ENCODE peak calls at places on chromosomes 11 and 22, in ten cellular contexts. D, M, Z, A, P, X, G, U, Q and H are unnamed samples.

GRCh38 chr11:19379465-19379864 is 138.7 kb upstream of the E2F8 start:
- DNase-seq in A (no peak), G (no peak), M (no peak), P (no peak), Q (peak), X (peak), Z (no peak), D (no peak), U (no peak), H (no peak)

GRCh38 chr22:32644252-32645100 is 157.0 kb upstream of the TIMP3 start:
- DNase-seq in M (no peak), X (no peak), D (peak), A (peak), P (peak), Q (peak), Z (peak), G (no peak), U (peak), H (peak)

GRCh38 chr22:43152355-43153071 is 1.2 kb downstream of the TSPO start:
- DNase-seq in M (peak), U (no peak), P (peak), Z (peak), A (no peak), X (peak), D (peak), Q (peak), G (no peak), H (peak)

GRCh38 chr11:102289510-102290078 is 27.7 kb upstream of the BIRC3 start:
- DNase-seq in M (no peak), U (no peak), P (no peak), X (no peak), G (no peak), D (no peak), A (no peak), Z (no peak), Q (no peak), H (no peak)

GRCh38 chr22:18023509-18024275 is 669 bp downstream of the MICAL3 start:
- DNase-seq in U (peak), P (peak), X (peak), A (peak), G (peak), Z (peak), M (peak), Q (peak), D (peak), H (peak)

GRCh38 chr11:129905402-129905801 is 10.0 kb upstream of the NFRKB start:
- DNase-seq in U (no peak), P (no peak), G (no peak), A (no peak), Z (no peak), Q (no peak), D (no peak), X (no peak), M (no peak), H (no peak)

GRCh38 chr22:19169002-19169946 is 9.3 kb downstream of the SLC25A1 start:
- DNase-seq in G (no peak), Q (no peak), D (no peak), U (no peak), M (no peak), Z (no peak), P (no peak), A (no peak), X (no peak), H (no peak)

GRCh38 chr11:35791088-35791958 is 128.7 kb downstream of the TRIM44 start:
- DNase-seq in M (peak), X (no peak), Q (no peak), Z (no peak), G (no peak), D (no peak), U (no peak), P (no peak), A (no peak), H (no peak)

GRCh38 chr22:45684752-45685359 is 13.2 kb downstream of the ATXN10 start:
- DNase-seq in D (no peak), P (no peak), M (no peak), Q (no peak), X (no peak), G (no peak), Z (no peak), U (no peak), A (no peak), H (no peak)

GRCh38 chr11:111697910-111698309 is 68.3 kb downstream of the PPP2R1B start:
- DNase-seq in Z (no peak), A (no peak), U (no peak), M (no peak), X (no peak), Q (no peak), P (no peak), D (no peak), G (no peak), H (no peak)

GRCh38 chr11:58594826-58595225 is 16.0 kb downstream of the ZFP91 start:
- DNase-seq in G (no peak), Z (no peak), U (no peak), A (no peak), M (no peak), X (no peak), D (no peak), Q (no peak), P (no peak), H (no peak)

GRCh38 chr22:38942702-38943101 is 14.7 kb upstream of the APOBEC3A start:
- DNase-seq in D (no peak), U (no peak), X (no peak), Q (no peak), A (no peak), G (no peak), Z (peak), M (no peak), P (no peak), H (no peak)

GRCh38 chr22:38941488-38941987 is 15.9 kb upstream of the APOBEC3A start:
- DNase-seq in X (peak), Z (peak), Q (peak), A (no peak), U (no peak), M (no peak), P (no peak), G (no peak), D (no peak), H (peak)

GRCh38 chr22:38944653-38945052 is 12.8 kb upstream of the APOBEC3A start:
- DNase-seq in Q (no peak), P (no peak), G (no peak), D (no peak), Z (peak), A (no peak), U (no peak), M (no peak), X (no peak), H (no peak)

GRCh38 chr22:38943882-38944281 is 13.5 kb upstream of the APOBEC3A start:
- DNase-seq in D (no peak), A (no peak), G (no peak), Q (no peak), U (no peak), Z (no peak), M (no peak), P (no peak), X (no peak), H (no peak)

DNA sequence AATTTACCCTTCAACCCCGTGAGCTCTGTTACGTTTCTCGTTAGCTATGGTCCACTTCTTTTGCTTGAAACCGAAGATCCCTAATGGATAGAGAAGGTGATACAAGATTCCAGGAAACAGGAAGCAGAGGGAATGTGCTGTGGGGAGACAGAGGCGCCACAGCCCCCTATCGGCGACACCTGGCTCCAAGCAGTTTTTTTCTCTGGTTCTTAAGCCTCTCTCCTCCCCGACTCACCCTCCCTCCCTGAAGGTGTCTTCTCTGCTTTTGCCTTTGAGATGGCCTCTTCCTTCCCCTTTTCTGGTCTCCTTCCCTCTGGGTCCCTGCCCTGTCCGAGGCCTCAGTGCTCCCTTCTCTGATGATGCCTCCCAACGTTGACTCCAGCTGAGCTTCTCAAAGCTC is 14.2 kb upstream of the APOBEC3A start:
- DNase-seq in U (peak), Q (no peak), G (no peak), M (no peak), Z (peak), D (no peak), P (no peak), A (no peak), X (no peak), H (no peak)
- TF ChIP-seq CTCF in U (peak), Q (peak), G (no peak), M (no peak), Z (peak), D (no peak), P (no peak), A (no peak), X (no peak), H (no peak)

GRCh38 chr11:12061851-12062560 is 48.4 kb upstream of the MICAL2 start:
- DNase-seq in G (no peak), A (no peak), D (peak), M (no peak), Z (no peak), Q (no peak), X (no peak), P (no peak), U (no peak), H (no peak)
- TF ChIP-seq CTCF in G (no peak), A (no peak), D (no peak), M (no peak), Z (no peak), Q (no peak), X (no peak), P (no peak), U (no peak), H (no peak)

GRCh38 chr22:28442264-28442950 is 237.2 kb downstream of the TTC28 start:
- DNase-seq in M (peak), A (peak), P (peak), Q (peak), D (peak), U (peak), Z (peak), X (peak), G (peak), H (peak)
- TF ChIP-seq CTCF in M (peak), A (peak), P (peak), Q (peak), D (no peak), U (peak), Z (peak), X (peak), G (peak), H (peak)

GRCh38 chr11:27557223-27557622 is 50.7 kb upstream of the LIN7C start:
- DNase-seq in Q (peak), X (no peak), U (no peak), D (no peak), A (no peak), Z (no peak), M (no peak), P (no peak), G (no peak), H (no peak)

GRCh38 chr11:27558401-27558800 is 51.8 kb upstream of the LIN7C start:
- DNase-seq in A (no peak), P (no peak), U (no peak), G (no peak), Z (no peak), D (no peak), Q (no peak), X (peak), M (no peak), H (no peak)

DNA sequence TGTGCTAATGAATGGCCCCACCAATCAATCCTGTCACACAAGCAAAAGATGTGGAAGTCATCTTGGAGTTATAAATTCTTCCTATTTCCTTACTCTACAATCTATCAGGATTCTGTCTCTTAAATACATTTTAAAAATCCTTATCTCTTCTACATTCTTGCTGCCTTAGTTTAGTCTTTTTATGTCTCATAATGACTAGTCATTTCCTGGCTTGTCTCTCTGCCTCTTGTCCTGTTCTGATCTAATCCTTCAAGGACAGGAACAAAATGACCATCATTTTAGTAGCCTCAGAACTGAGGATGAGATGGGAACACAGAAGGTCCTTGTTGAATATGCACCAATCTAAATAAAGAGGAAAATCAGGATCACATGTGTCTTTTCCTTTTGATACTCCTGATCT is 56.6 kb upstream of the LIN7C start:
- DNase-seq in P (no peak), A (no peak), Z (no peak), D (no peak), X (peak), M (no peak), U (no peak), Q (peak), G (no peak), H (no peak)
- TF ChIP-seq CTCF in P (no peak), A (no peak), Z (no peak), D (no peak), X (no peak), M (no peak), U (no peak), Q (no peak), G (no peak), H (no peak)